ENCODE peak calls at places on chromosome 3, in seven cellular contexts. Z, T, K, X, Y, J and H are unnamed samples.

GRCh38 chr3:153026026-153026425 is 136.0 kb upstream of the RAP2B start:
- DNase-seq in Z (no peak), K (peak), T (no peak), Y (no peak), X (no peak), J (peak), H (no peak)

GRCh38 chr3:194205675-194206133 is 69.8 kb downstream of the HES1 start:
- DNase-seq in X (no peak), Y (no peak), T (no peak), K (peak), Z (no peak), J (no peak), H (no peak)

GRCh38 chr3:190696777-190697501 is 165.6 kb downstream of the GMNC start:
- DNase-seq in J (peak), K (peak), Z (no peak), T (no peak), X (peak), Y (no peak), H (no peak)

GRCh38 chr3:53139833-53140574 is 9.8 kb upstream of the RFT1 start:
- DNase-seq in K (no peak), Z (no peak), Y (no peak), T (no peak), J (no peak), X (no peak), H (no peak)

GRCh38 chr3:193899001-193899400 is 236.9 kb upstream of the HES1 start:
- DNase-seq in K (no peak), J (no peak), T (no peak), Z (no peak), Y (no peak), X (no peak), H (no peak)

GRCh38 chr3:61562810-61563613 is 1.6 kb downstream of the PTPRG start:
- DNase-seq in T (no peak), J (peak), Z (peak), K (peak), X (no peak), Y (no peak), H (no peak)

GRCh38 chr3:47780727-47781325 is 867 bp downstream of the SMARCC1 start:
- DNase-seq in K (no peak), J (peak), X (peak), Z (no peak), Y (no peak), T (no peak), H (no peak)

GRCh38 chr3:188635258-188636038 is 481.5 kb downstream of the LPP start:
- DNase-seq in Z (no peak), K (peak), Y (no peak), T (no peak), X (no peak), J (no peak), H (no peak)

GRCh38 chr3:132211896-132212295 is 105.3 kb upstream of the ACP3 start:
- DNase-seq in Z (no peak), T (no peak), K (no peak), X (no peak), J (no peak), Y (no peak), H (no peak)

GRCh38 chr3:64049136-64049535 is 25.8 kb upstream of the PSMD6 start:
- DNase-seq in Y (no peak), J (no peak), X (no peak), Z (no peak), T (no peak), K (no peak), H (no peak)

GRCh38 chr3:107235923-107236315 is 141.3 kb upstream of the CCDC54 start:
- DNase-seq in J (peak), K (peak), Z (no peak), Y (peak), T (no peak), X (peak), H (no peak)

GRCh38 chr3:9384141-9384828 is 13.1 kb upstream of the SETD5 start:
- DNase-seq in X (no peak), T (no peak), K (no peak), J (no peak), Z (no peak), Y (no peak), H (no peak)

GRCh38 chr3:13626396-13626795 is 77.5 kb downstream of the FBLN2 start:
- DNase-seq in Z (no peak), K (no peak), X (no peak), Y (no peak), T (no peak), J (no peak), H (no peak)

GRCh38 chr3:126023390-126023789 is 54.4 kb downstream of the ROPN1B start:
- DNase-seq in K (peak), Z (no peak), T (no peak), X (no peak), Y (no peak), J (no peak), H (no peak)

GRCh38 chr3:32817561-32818430 is at the start of gene TRIM71:
- DNase-seq in Y (no peak), T (no peak), K (no peak), Z (no peak), J (no peak), X (no peak), H (no peak)

GRCh38 chr3:113211370-113212154 is at the start of gene BOC:
- DNase-seq in Z (peak), X (peak), J (no peak), K (peak), T (no peak), Y (no peak), H (no peak)

GRCh38 chr3:42853739-42854302 is 21.9 kb downstream of the CYP8B1 start:
- DNase-seq in J (no peak), T (no peak), Z (no peak), K (no peak), X (no peak), Y (no peak), H (no peak)

GRCh38 chr3:171218069-171218468 is 191.5 kb upstream of the SLC2A2 start:
- DNase-seq in T (no peak), Z (no peak), X (no peak), J (no peak), Y (no peak), K (no peak), H (no peak)

GRCh38 chr3:59451800-59452741 is 402.2 kb upstream of the CFAP20DC start:
- DNase-seq in K (no peak), T (no peak), J (no peak), Y (no peak), X (no peak), Z (no peak), H (no peak)

GRCh38 chr3:116474356-116475200 is 29.3 kb upstream of the LSAMP start:
- DNase-seq in Z (no peak), X (peak), Y (no peak), J (no peak), K (no peak), T (no peak), H (no peak)

GRCh38 chr3:30643763-30644462 is 37.5 kb downstream of the TGFBR2 start:
- DNase-seq in Y (no peak), X (no peak), J (peak), T (no peak), K (no peak), Z (no peak), H (no peak)

GRCh38 chr3:42926310-42926709 is 20.4 kb downstream of the ZNF662 start:
- DNase-seq in K (no peak), T (no peak), Z (no peak), J (no peak), Y (no peak), X (no peak), H (no peak)

GRCh38 chr3:47370887-47371697 is 9.7 kb upstream of the PTPN23 start:
- DNase-seq in Z (no peak), T (no peak), X (no peak), K (peak), Y (no peak), J (peak), H (no peak)

GRCh38 chr3:43691120-43692002 is 623 bp downstream of the ABHD5 start:
- DNase-seq in T (peak), Y (no peak), K (peak), J (peak), X (peak), Z (peak), H (peak)

GRCh38 chr3:64213224-64213893 is 11.9 kb downstream of the PRICKLE2 start:
- DNase-seq in J (no peak), T (no peak), Y (no peak), X (no peak), Z (no peak), K (no peak), H (no peak)

GRCh38 chr3:37816271-37816670 is 45.4 kb upstream of the CTDSPL start:
- DNase-seq in K (no peak), X (no peak), T (no peak), J (no peak), Z (no peak), Y (no peak), H (no peak)

GRCh38 chr3:59406943-59407342 is 357.1 kb upstream of the CFAP20DC start:
- DNase-seq in K (no peak), J (no peak), Z (no peak), T (no peak), X (no peak), Y (no peak), H (no peak)

DNA sequence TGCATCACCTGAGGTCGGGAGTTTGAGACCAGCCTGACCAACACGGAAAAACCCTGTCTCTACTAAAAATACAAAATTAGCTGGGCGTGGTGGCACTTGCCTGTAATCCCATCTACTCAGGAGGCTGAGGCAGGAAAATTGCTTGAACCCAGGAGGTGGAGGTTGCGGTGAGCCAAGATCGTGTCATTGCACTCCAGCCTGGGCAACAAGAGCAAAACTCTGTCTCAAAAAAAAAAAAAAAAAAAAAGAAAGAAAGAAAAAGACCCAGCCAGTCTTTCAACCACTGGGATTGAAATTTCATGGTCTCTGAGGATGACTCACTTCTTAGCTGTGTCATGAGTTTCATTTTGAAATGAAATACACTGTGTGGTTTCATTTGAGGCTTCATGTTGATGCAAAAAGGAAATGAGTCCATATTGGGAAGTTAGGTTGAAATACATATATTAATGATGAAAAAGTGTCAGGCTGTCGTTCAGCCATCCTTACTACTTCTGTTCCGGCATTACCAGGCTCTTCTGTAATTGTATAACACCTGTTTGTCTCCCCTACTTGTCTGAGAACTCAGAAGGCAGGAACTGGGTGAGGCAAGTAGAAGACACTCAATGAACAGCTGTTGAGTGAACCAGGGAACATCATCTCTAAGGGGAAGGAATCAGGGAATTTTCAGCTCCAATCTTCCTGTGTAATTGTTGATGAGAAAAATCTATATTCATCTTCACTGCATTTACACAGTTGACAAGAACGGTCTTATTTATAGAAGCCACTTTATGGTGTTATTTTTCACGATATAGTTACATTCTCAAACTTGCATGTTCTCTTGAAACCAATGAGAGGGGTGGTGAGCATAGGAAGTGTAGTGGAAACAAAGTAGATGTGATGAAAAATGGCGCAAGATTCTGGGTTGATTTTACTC is 87.4 kb downstream of the NFKBIZ start:
- DNase-seq in K (no peak), T (no peak), J (peak), Z (no peak), X (no peak), Y (peak), H (no peak)
- H3K27ac ChIP-seq in K (no peak), T (peak), J (no peak), Z (peak), X (no peak), Y (peak), H (no peak)

DNA sequence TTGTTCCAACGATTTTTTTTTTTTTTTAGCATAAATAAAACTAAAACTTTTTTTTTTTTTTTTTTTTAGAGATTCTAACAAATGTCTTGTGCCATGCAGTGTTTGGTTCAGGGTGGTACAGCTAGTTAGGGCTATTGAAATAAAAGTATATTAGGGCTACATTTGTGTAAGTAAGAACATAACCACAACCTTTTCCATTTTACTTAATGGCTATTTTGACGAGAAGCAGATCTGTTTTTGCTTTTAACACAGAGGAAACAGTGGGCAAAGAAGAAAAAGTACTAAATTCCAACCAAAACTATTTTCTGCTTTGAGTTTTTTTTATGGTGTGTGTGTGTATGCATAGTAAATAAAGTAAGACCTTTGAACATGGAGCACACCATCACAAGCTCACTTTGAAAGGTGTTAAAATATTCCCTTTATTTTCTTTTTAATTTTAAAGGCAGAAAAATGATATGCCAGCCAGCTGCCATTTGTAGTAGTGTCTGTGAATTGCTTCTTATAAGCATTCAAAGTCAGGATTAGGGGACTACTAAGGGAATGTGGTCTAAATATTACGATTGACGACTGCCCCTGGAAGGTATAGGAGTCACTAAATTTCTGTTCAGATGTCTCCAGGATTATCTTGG is 3.0 kb downstream of the RARB start:
- DNase-seq in K (no peak), Y (no peak), X (no peak), J (no peak), Z (no peak), T (no peak), H (no peak)
- H3K4me3 ChIP-seq in K (no peak), Y (no peak), X (no peak), J (no peak), Z (peak), T (no peak), H (no peak)

DNA sequence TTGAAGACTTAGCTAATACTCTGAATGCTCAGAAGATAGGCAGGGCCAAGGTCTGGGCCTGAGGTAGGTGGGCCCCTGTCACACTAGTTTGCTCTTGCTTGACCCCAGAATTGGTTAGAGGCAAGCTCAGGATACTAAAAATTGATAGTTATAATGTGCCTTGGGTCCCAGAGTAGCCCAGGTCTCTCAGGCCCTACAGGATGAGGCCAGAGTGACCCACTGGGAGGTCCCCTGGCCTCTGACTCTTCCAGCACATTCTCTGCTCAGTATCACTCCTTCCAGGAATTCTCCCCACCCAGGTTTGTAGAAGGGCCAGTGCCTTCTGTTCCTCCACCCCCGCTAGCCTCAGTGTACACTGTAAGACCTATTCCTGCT is 667 bp upstream of the KLHDC8B start:
- DNase-seq in J (no peak), Z (no peak), T (no peak), X (no peak), Y (no peak), K (no peak), H (no peak)
- H3K27ac ChIP-seq in J (no peak), Z (peak), T (peak), X (no peak), Y (peak), K (no peak), H (peak)

DNA sequence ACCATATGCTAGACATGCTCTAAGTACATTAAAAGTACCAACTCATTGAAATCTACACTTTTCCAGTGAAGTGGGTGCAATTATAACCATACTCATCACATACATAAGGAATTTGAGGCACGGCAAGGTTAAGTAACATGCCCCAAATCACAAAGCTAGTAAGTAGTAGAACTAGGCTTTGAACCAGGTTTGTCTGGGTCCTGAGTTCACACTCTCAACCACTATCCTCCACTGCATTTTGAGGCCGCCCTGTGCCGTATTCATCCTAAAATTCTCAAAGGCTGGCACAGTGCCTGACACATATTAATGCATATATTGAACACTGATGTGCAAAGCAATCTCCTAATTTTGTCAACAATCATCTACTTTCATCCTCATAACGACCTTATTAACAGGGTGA is 68.8 kb upstream of the CDV3 start:
- DNase-seq in T (no peak), J (no peak), K (no peak), Z (no peak), Y (no peak), X (no peak), H (no peak)
- H3K4me3 ChIP-seq in T (no peak), J (no peak), K (no peak), Z (no peak), Y (no peak), X (no peak), H (no peak)